ENCODE peak calls at places on chromosomes 6 and 20, in seven cellular contexts. J, O, C, I, E, N and A are unnamed samples.

GRCh38 chr6:87590417-87590880 is 514 bp downstream of the ORC3 start:
- DNase-seq in J (no peak), O (no peak), C (no peak), I (no peak), E (no peak), N (no peak), A (no peak)

GRCh38 chr6:168796106-168796505 is 355.1 kb downstream of the SMOC2 start:
- DNase-seq in J (no peak), O (no peak), C (no peak), I (no peak), E (no peak), N (no peak), A (no peak)

GRCh38 chr6:18410412-18410811 is 23.3 kb downstream of the RNF144B start:
- DNase-seq in J (no peak), O (no peak), C (no peak), I (no peak), E (peak), N (no peak), A (no peak)

GRCh38 chr6:75266716-75267291 is 17.8 kb downstream of the TMEM30A start:
- DNase-seq in J (no peak), O (peak), C (peak), I (no peak), E (peak), N (peak), A (no peak)

GRCh38 chr6:35919085-35919826 is 1.6 kb downstream of the SRPK1 start:
- DNase-seq in J (no peak), O (peak), C (no peak), I (no peak), E (peak), N (peak), A (no peak)

GRCh38 chr6:139323511-139324445 is 32.0 kb upstream of the TXLNB start:
- DNase-seq in J (peak), O (peak), C (peak), I (peak), E (no peak), N (peak), A (peak)

GRCh38 chr6:150599199-150600002 is at the start of gene PLEKHG1:
- DNase-seq in J (no peak), O (peak), C (no peak), I (peak), E (peak), N (no peak), A (peak)

GRCh38 chr6:155419161-155419560 is 36.5 kb downstream of the NOX3 start:
- DNase-seq in J (no peak), O (no peak), C (no peak), I (no peak), E (peak), N (peak), A (no peak)

GRCh38 chr6:143698759-143699750 is 21.3 kb downstream of the PHACTR2 start:
- DNase-seq in J (no peak), O (no peak), C (no peak), I (no peak), E (no peak), N (no peak), A (no peak)

GRCh38 chr6:132648356-132648755 is 10.6 kb downstream of the TAAR1 start:
- DNase-seq in J (peak), O (no peak), C (no peak), I (no peak), E (peak), N (peak), A (no peak)

GRCh38 chr6:168407842-168408241 is 33.1 kb upstream of the SMOC2 start:
- DNase-seq in J (no peak), O (no peak), C (no peak), I (no peak), E (no peak), N (no peak), A (no peak)

GRCh38 chr20:62473717-62474584 is 1.8 kb downstream of the GATA5 start:
- DNase-seq in J (no peak), O (no peak), C (no peak), I (no peak), E (no peak), N (no peak), A (no peak)

GRCh38 chr6:26205161-26205624 is 118.0 kb downstream of the HFE start:
- DNase-seq in J (no peak), O (peak), C (peak), I (peak), E (peak), N (peak), A (peak)

GRCh38 chr6:6801635-6802218 is 213.2 kb downstream of the LY86 start:
- DNase-seq in J (no peak), O (no peak), C (no peak), I (no peak), E (no peak), N (no peak), A (no peak)

GRCh38 chr6:81331526-81331925 is 421.0 kb downstream of the TENT5A start:
- DNase-seq in J (peak), O (no peak), C (no peak), I (no peak), E (no peak), N (peak), A (no peak)

GRCh38 chr6:85015396-85015990 is 251.1 kb upstream of the TBX18 start:
- DNase-seq in J (peak), O (peak), C (peak), I (no peak), E (peak), N (peak), A (peak)

GRCh38 chr20:13809373-13809772 is 24.5 kb downstream of the NDUFAF5 start:
- DNase-seq in J (no peak), O (no peak), C (no peak), I (no peak), E (no peak), N (no peak), A (no peak)

GRCh38 chr6:112007805-112008204 is 46.1 kb upstream of the CCN6 start:
- DNase-seq in J (no peak), O (no peak), C (no peak), I (no peak), E (no peak), N (peak), A (peak)

GRCh38 chr20:53201588-53201987 is 229.4 kb downstream of the TSHZ2 start:
- DNase-seq in J (no peak), O (no peak), C (no peak), I (no peak), E (no peak), N (no peak), A (no peak)

GRCh38 chr6:43768983-43769525 is 957 bp upstream of the VEGFA start:
- DNase-seq in J (no peak), O (peak), C (no peak), I (no peak), E (no peak), N (peak), A (peak)

GRCh38 chr6:44892579-44892978 is 435.6 kb upstream of the RUNX2 start:
- DNase-seq in J (no peak), O (no peak), C (no peak), I (no peak), E (no peak), N (no peak), A (no peak)

GRCh38 chr20:57840504-57841296 is 130.9 kb upstream of the PMEPA1 start:
- DNase-seq in J (no peak), O (no peak), C (no peak), I (no peak), E (no peak), N (no peak), A (no peak)

GRCh38 chr20:38110525-38111178 is 54.4 kb downstream of the TGM2 start:
- DNase-seq in J (no peak), O (no peak), C (no peak), I (no peak), E (no peak), N (no peak), A (no peak)

GRCh38 chr20:6632187-6632586 is 135.3 kb upstream of the BMP2 start:
- DNase-seq in J (peak), O (peak), C (peak), I (no peak), E (peak), N (no peak), A (no peak)

GRCh38 chr6:129662980-129663431 is 47.0 kb downstream of the ARHGAP18 start:
- DNase-seq in J (no peak), O (no peak), C (no peak), I (no peak), E (no peak), N (no peak), A (no peak)

GRCh38 chr6:22899446-22899845 is 330.1 kb downstream of the HDGFL1 start:
- DNase-seq in J (no peak), O (no peak), C (no peak), I (no peak), E (no peak), N (no peak), A (no peak)

GRCh38 chr6:9532621-9533557 is 882.0 kb downstream of the TFAP2A start:
- DNase-seq in J (no peak), O (no peak), C (no peak), I (no peak), E (peak), N (no peak), A (no peak)

GRCh38 chr6:54519161-54519560 is 210.9 kb downstream of the TINAG start:
- DNase-seq in J (no peak), O (no peak), C (no peak), I (no peak), E (no peak), N (no peak), A (no peak)

GRCh38 chr6:88115307-88115706 is 50.8 kb downstream of the CNR1 start:
- DNase-seq in J (no peak), O (no peak), C (no peak), I (no peak), E (no peak), N (no peak), A (no peak)